ENCODE peak calls at places on chromosome 10, in ten cellular contexts. G is epithelial cell of proximal tubule; P is upper lobe of right lung; Z is CD4-positive, alpha-beta T cell; F is mesothelial cell of epicardium; J is fibroblast of mammary gland; K is psoas muscle; N is uterus; I is heart left ventricle; B is neural progenitor cell. U is an unnamed sample.

GRCh38 chr10:4051011-4051407 is 266.0 kb upstream of the KLF6 start:
- DNase-seq in G (no peak), P (no peak), Z (no peak), F (no peak), J (peak), K (no peak), N (peak), I (no peak), B (no peak), U (no peak)

GRCh38 chr10:614772-615582 is 74.5 kb downstream of the DIP2C start:
- DNase-seq in G (no peak), P (no peak), Z (no peak), F (no peak), J (no peak), K (peak), N (peak), I (no peak), B (no peak), U (no peak)

GRCh38 chr10:92965314-92965713 is 95.3 kb upstream of the CYP26C1 start:
- DNase-seq in G (peak), P (no peak), Z (no peak), F (no peak), J (peak), K (no peak), N (no peak), I (no peak), B (peak), U (no peak)

GRCh38 chr10:84540022-84540616 is 211.7 kb downstream of the CCSER2 start:
- DNase-seq in G (peak), P (no peak), Z (no peak), F (no peak), J (peak), K (no peak), N (no peak), I (no peak), B (no peak), U (no peak)

GRCh38 chr10:80927419-80928078 is 389.8 kb downstream of the SH2D4B start:
- DNase-seq in G (no peak), P (no peak), Z (no peak), F (no peak), J (no peak), K (no peak), N (no peak), I (no peak), B (peak), U (no peak)

GRCh38 chr10:133293810-133294119 is 14.9 kb downstream of the TUBGCP2 start:
- DNase-seq in G (no peak), P (no peak), Z (no peak), F (no peak), J (no peak), K (no peak), N (no peak), I (no peak), B (no peak), U (no peak)

GRCh38 chr10:71821909-71822763 is 28.9 kb downstream of the PSAP start:
- DNase-seq in G (no peak), P (no peak), Z (no peak), F (no peak), J (peak), K (no peak), N (no peak), I (no peak), B (no peak), U (no peak)

GRCh38 chr10:33460461-33461294 is 126.2 kb upstream of the NRP1 start:
- DNase-seq in G (no peak), P (no peak), Z (no peak), F (no peak), J (peak), K (peak), N (peak), I (peak), B (no peak), U (no peak)

GRCh38 chr10:119575506-119575905 is 21.3 kb downstream of the TIAL1 start:
- DNase-seq in G (no peak), P (no peak), Z (no peak), F (no peak), J (peak), K (no peak), N (no peak), I (no peak), B (no peak), U (no peak)

GRCh38 chr10:24278519-24278889 is 69.6 kb downstream of the KIAA1217 start:
- DNase-seq in G (no peak), P (no peak), Z (no peak), F (no peak), J (no peak), K (no peak), N (no peak), I (no peak), B (no peak), U (no peak)

GRCh38 chr10:127474501-127474900 is 74.6 kb upstream of the NPS start:
- DNase-seq in G (no peak), P (no peak), Z (no peak), F (no peak), J (no peak), K (no peak), N (no peak), I (no peak), B (no peak), U (no peak)

GRCh38 chr10:110368002-110368401 is 63.3 kb upstream of the SMNDC1 start:
- DNase-seq in G (no peak), P (no peak), Z (no peak), F (no peak), J (no peak), K (no peak), N (no peak), I (no peak), B (no peak), U (no peak)
- TF ChIP-seq CTCF in G (no peak), P (no peak), Z (no peak), F (no peak), J (no peak), K (no peak), N (no peak), I (no peak), B (no peak), U (no peak)

GRCh38 chr10:98242823-98243222 is 25.2 kb downstream of the LOXL4 start:
- DNase-seq in G (no peak), P (no peak), Z (no peak), F (no peak), J (peak), K (no peak), N (no peak), I (no peak), B (no peak), U (no peak)
- TF ChIP-seq CTCF in G (peak), P (peak), Z (no peak), F (no peak), J (peak), K (peak), N (peak), I (peak), B (peak), U (peak)

DNA sequence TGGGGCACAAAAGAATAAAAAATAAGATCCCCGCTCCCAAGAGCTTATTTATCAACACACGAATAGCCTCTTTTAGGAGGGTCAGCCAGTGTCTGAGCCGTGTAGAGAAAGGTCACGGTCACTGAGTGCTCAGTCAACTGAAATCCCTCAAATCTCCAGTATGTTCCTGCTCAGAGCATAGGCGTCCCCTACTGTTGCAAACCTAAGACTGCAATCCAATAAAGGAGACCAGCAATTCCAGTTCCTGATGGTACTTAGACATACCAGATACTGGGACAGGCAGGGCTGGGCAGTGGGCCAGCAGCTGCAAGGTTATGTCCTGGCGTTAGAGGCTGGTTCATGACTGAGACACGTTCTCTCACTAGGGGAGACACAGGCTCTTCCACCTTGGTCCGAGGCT is 93.6 kb downstream of the CACNB2 start:
- DNase-seq in G (peak), P (no peak), Z (no peak), F (no peak), J (no peak), K (no peak), N (no peak), I (peak), B (peak), U (no peak)
- TF ChIP-seq CTCF in G (peak), P (no peak), Z (no peak), F (peak), J (peak), K (no peak), N (no peak), I (peak), B (peak), U (no peak)

GRCh38 chr10:103695584-103696005 is 159.8 kb downstream of the SH3PXD2A start:
- DNase-seq in G (no peak), P (no peak), Z (no peak), F (no peak), J (peak), K (no peak), N (peak), I (no peak), B (no peak), U (no peak)

GRCh38 chr10:103698266-103698665 is 157.1 kb downstream of the SH3PXD2A start:
- DNase-seq in G (no peak), P (no peak), Z (no peak), F (no peak), J (no peak), K (no peak), N (no peak), I (no peak), B (no peak), U (no peak)

GRCh38 chr10:103696094-103696410 is 159.3 kb downstream of the SH3PXD2A start:
- DNase-seq in G (no peak), P (no peak), Z (no peak), F (no peak), J (no peak), K (no peak), N (no peak), I (no peak), B (no peak), U (no peak)

GRCh38 chr10:103697787-103698186 is 157.6 kb downstream of the SH3PXD2A start:
- DNase-seq in G (no peak), P (no peak), Z (no peak), F (no peak), J (no peak), K (no peak), N (no peak), I (no peak), B (no peak), U (no peak)

GRCh38 chr10:103696411-103697145 is 158.8 kb downstream of the SH3PXD2A start:
- DNase-seq in G (no peak), P (no peak), Z (peak), F (no peak), J (peak), K (peak), N (peak), I (peak), B (peak), U (no peak)
- TF ChIP-seq CTCF in G (peak), P (peak), Z (peak), F (no peak), J (peak), K (no peak), N (peak), I (peak), B (peak), U (peak)

GRCh38 chr10:118562877-118563276 is 32.6 kb downstream of the PRLHR start:
- DNase-seq in G (no peak), P (no peak), Z (no peak), F (no peak), J (no peak), K (no peak), N (no peak), I (no peak), B (no peak), U (no peak)

GRCh38 chr10:118564114-118564513 is 31.3 kb downstream of the PRLHR start:
- DNase-seq in G (no peak), P (no peak), Z (no peak), F (no peak), J (no peak), K (no peak), N (no peak), I (no peak), B (no peak), U (peak)

GRCh38 chr10:118563373-118563890 is 32.0 kb downstream of the PRLHR start:
- DNase-seq in G (no peak), P (no peak), Z (no peak), F (no peak), J (no peak), K (no peak), N (no peak), I (no peak), B (no peak), U (peak)

GRCh38 chr10:118565301-118566075 is 30.0 kb downstream of the PRLHR start:
- DNase-seq in G (no peak), P (no peak), Z (no peak), F (no peak), J (no peak), K (no peak), N (no peak), I (no peak), B (no peak), U (peak)

GRCh38 chr10:118564652-118565051 is 30.8 kb downstream of the PRLHR start:
- DNase-seq in G (no peak), P (no peak), Z (no peak), F (no peak), J (peak), K (no peak), N (no peak), I (no peak), B (peak), U (peak)
- TF ChIP-seq CTCF in G (peak), P (no peak), Z (no peak), F (no peak), J (peak), K (no peak), N (peak), I (peak), B (peak), U (peak)